ENCODE peak calls at places on chromosomes 6 and 20, in four cellular contexts. One of them, this sample, is unnamed. For H3K4me1, the result is how much of the 10 kb centered on the place peaks cover.

GRCh38 chr20:2332711-2333110 is 36.9 kb downstream of the TGM3 start:
- DNase-seq in HepG2: no peak
- DNase-seq in H1: no peak
- DNase-seq in GM12878: no peak
- DNase-seq in this sample: no peak

GRCh38 chr6:163490826-163491577 is 76.5 kb downstream of the QKI start:
- DNase-seq in H1: no peak
- DNase-seq in GM12878: no peak
- DNase-seq in HepG2: no peak
- DNase-seq in this sample: no peak

GRCh38 chr6:110769923-110770322 is 45.3 kb downstream of the CDK19 start:
- DNase-seq in H1: no peak
- DNase-seq in HepG2: no peak
- DNase-seq in GM12878: no peak
- DNase-seq in this sample: no peak

GRCh38 chr6:113162739-113163138 is 694.4 kb upstream of the MARCKS start:
- DNase-seq in H1: no peak
- DNase-seq in GM12878: no peak
- DNase-seq in HepG2: no peak
- DNase-seq in this sample: no peak

GRCh38 chr6:142940487-142940886 is 4.5 kb downstream of the HIVEP2 start:
- DNase-seq in HepG2: no peak
- DNase-seq in GM12878: no peak
- DNase-seq in H1: no peak
- DNase-seq in this sample: peak

GRCh38 chr20:5402903-5403531 is 86.3 kb upstream of the PROKR2 start:
- DNase-seq in HepG2: peak
- DNase-seq in GM12878: no peak
- DNase-seq in H1: peak
- DNase-seq in this sample: peak

GRCh38 chr20:50558483-50558925 is 48.3 kb downstream of the PTPN1 start:
- DNase-seq in GM12878: no peak
- DNase-seq in HepG2: no peak
- DNase-seq in H1: no peak
- DNase-seq in this sample: peak

GRCh38 chr6:128807577-128807976 is 75.4 kb upstream of the LAMA2 start:
- DNase-seq in HepG2: peak
- DNase-seq in GM12878: no peak
- DNase-seq in H1: no peak
- DNase-seq in this sample: no peak

GRCh38 chr6:90220273-90220672 is 76.4 kb downstream of the BACH2 start:
- DNase-seq in HepG2: no peak
- DNase-seq in GM12878: no peak
- DNase-seq in H1: no peak
- DNase-seq in this sample: no peak

GRCh38 chr6:86107985-86108384 is 465.3 kb upstream of the SYNCRIP start:
- DNase-seq in GM12878: no peak
- DNase-seq in H1: no peak
- DNase-seq in HepG2: no peak
- DNase-seq in this sample: no peak

GRCh38 chr20:39004508-39004907 is 42.4 kb downstream of the DHX35 start:
- DNase-seq in H1: no peak
- DNase-seq in HepG2: no peak
- DNase-seq in GM12878: no peak
- DNase-seq in this sample: no peak

GRCh38 chr20:53578492-53579222 is 15.0 kb downstream of the ZNF217 start:
- DNase-seq in HepG2: peak
- DNase-seq in H1: no peak
- DNase-seq in GM12878: peak
- DNase-seq in this sample: peak

GRCh38 chr6:170092826-170093225 is 198.1 kb downstream of the DLL1 start:
- DNase-seq in HepG2: no peak
- DNase-seq in H1: no peak
- DNase-seq in GM12878: no peak
- DNase-seq in this sample: no peak

GRCh38 chr20:25629816-25630499 is 6.1 kb upstream of the NANP start:
- DNase-seq in GM12878: no peak
- DNase-seq in HepG2: no peak
- DNase-seq in H1: no peak
- DNase-seq in this sample: no peak

GRCh38 chr6:169807219-169807618 is 55.8 kb downstream of the ERMARD start:
- DNase-seq in GM12878: no peak
- DNase-seq in H1: no peak
- DNase-seq in HepG2: no peak
- DNase-seq in this sample: no peak

GRCh38 chr20:46934746-46935283 is 40.2 kb downstream of the EYA2 start:
- DNase-seq in H1: no peak
- DNase-seq in HepG2: no peak
- DNase-seq in GM12878: no peak
- DNase-seq in this sample: no peak

GRCh38 chr6:161922631-161923119 is 648.8 kb upstream of the AGPAT4 start:
- DNase-seq in HepG2: peak
- DNase-seq in H1: no peak
- DNase-seq in GM12878: no peak
- DNase-seq in this sample: peak

GRCh38 chr6:169162968-169163903 is 90.4 kb downstream of the THBS2 start:
- DNase-seq in HepG2: peak
- DNase-seq in H1: no peak
- DNase-seq in GM12878: no peak
- DNase-seq in this sample: no peak

GRCh38 chr6:582370-582769 is 74.5 kb downstream of the HUS1B start:
- DNase-seq in GM12878: no peak
- DNase-seq in HepG2: peak
- DNase-seq in H1: peak
- DNase-seq in this sample: no peak

GRCh38 chr6:51528556-51528955 is 558.9 kb downstream of the PKHD1 start:
- DNase-seq in H1: no peak
- DNase-seq in GM12878: no peak
- DNase-seq in HepG2: no peak
- DNase-seq in this sample: no peak

GRCh38 chr6:121823437-121823851 is 388.0 kb downstream of the GJA1 start:
- DNase-seq in H1: no peak
- DNase-seq in HepG2: no peak
- DNase-seq in GM12878: no peak
- DNase-seq in this sample: no peak

GRCh38 chr6:170253226-170253909 is 37.5 kb downstream of the DLL1 start:
- DNase-seq in HepG2: no peak
- DNase-seq in GM12878: no peak
- DNase-seq in H1: no peak
- DNase-seq in this sample: no peak

GRCh38 chr20:4957187-4957586 is 44.1 kb downstream of the SLC23A2 start:
- DNase-seq in H1: no peak
- DNase-seq in HepG2: no peak
- DNase-seq in GM12878: no peak
- DNase-seq in this sample: no peak

GRCh38 chr20:53706511-53707031 is 112.9 kb upstream of the ZNF217 start:
- DNase-seq in GM12878: peak
- DNase-seq in HepG2: no peak
- DNase-seq in H1: no peak
- DNase-seq in this sample: no peak

GRCh38 chr6:105781248-105781647 is 304.9 kb upstream of the PRDM1 start:
- DNase-seq in HepG2: no peak
- DNase-seq in GM12878: no peak
- DNase-seq in H1: no peak
- DNase-seq in this sample: peak
- TF ChIP-seq HDAC6 in HepG2: no peak
- TF ChIP-seq HDAC6 in GM12878: no peak
- TF ChIP-seq HDAC6 in H1: no peak
- TF ChIP-seq HDAC6 in this sample: no peak

GRCh38 chr6:138115191-138115590 is 8.0 kb upstream of the PERP start:
- DNase-seq in GM12878: no peak
- DNase-seq in HepG2: no peak
- DNase-seq in H1: no peak
- DNase-seq in this sample: no peak
- TF ChIP-seq USF2 in GM12878: no peak
- TF ChIP-seq USF2 in HepG2: no peak
- TF ChIP-seq USF2 in H1: no peak
- TF ChIP-seq USF2 in this sample: no peak

GRCh38 chr20:31695849-31696804 is 26.5 kb downstream of the BCL2L1 start:
- DNase-seq in GM12878: no peak
- DNase-seq in H1: no peak
- DNase-seq in HepG2: peak
- DNase-seq in this sample: no peak
- H3K4me1 ChIP-seq in GM12878: under half
- H3K4me1 ChIP-seq in H1: under half
- H3K4me1 ChIP-seq in HepG2: half or more
- H3K4me1 ChIP-seq in this sample: half or more

DNA sequence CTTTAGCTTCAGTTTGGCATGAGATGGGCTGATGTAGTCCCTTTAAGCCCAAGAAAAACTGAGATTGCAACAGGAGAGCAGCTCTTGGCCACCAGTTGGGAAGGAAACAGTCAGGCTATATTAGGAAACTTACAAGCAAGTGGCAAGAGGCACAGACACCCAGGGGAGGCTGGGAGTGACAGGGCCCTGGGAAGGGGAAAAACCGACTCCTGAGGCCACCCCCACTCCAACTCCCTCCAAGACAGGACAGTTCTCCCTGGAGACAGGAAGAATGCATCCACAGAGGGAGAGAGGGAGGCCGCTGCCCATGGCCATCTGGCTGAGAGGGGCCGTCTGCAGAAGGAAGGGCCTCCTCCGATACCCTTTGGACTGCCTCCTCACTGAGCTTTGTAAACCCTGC is 20.5 kb downstream of the JPH2 start:
- DNase-seq in H1: no peak
- DNase-seq in HepG2: no peak
- DNase-seq in GM12878: no peak
- DNase-seq in this sample: no peak
- TF ChIP-seq HDAC6 in H1: no peak
- TF ChIP-seq HDAC6 in HepG2: no peak
- TF ChIP-seq HDAC6 in GM12878: no peak
- TF ChIP-seq HDAC6 in this sample: no peak

DNA sequence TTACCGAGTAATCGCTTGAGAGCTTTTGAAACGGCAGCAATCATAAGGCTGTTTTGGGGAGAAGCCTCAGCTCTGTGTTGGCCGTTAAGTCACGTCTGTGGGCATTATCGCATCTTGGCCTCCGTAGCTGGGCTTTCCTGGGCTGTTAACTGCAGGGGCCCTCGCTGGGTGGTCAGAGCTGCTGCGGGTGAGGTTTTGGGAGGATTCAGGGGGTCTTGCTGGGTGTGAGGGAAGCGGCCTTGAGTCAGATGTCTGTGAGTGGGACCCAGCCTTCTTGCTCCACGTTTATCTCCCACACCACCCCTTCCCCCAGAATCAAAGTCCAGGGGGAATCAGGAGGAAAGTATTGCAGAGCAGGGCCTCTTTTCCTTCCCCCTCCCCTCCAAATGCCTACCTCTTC is 3.2 kb upstream of the APCDD1L start:
- DNase-seq in GM12878: no peak
- DNase-seq in HepG2: no peak
- DNase-seq in H1: no peak
- DNase-seq in this sample: no peak
- TF ChIP-seq USF2 in GM12878: no peak
- TF ChIP-seq USF2 in HepG2: no peak
- TF ChIP-seq USF2 in H1: no peak
- TF ChIP-seq USF2 in this sample: no peak

DNA sequence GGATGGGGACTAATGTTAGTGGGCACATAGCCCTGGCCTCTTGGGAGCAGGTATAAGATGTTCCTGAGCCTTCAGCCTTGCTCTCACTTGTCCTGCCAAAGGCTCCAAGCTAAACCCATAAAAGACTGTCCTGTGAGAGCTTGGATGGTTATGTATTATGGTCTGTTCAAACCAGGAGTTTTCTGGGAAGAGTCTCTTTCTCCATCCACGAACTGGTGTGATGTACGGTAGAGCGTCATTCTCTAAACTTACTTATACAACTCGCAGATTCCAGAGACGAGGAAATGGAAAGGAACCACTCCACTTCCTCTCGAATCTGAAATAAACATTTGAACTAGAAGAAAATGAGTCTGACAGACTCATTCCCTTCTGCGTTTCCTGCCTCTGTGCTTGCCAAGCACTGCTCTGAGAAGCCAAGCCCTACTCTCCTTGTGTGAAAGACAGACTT is 5.3 kb downstream of the SOBP start:
- DNase-seq in HepG2: no peak
- DNase-seq in H1: no peak
- DNase-seq in GM12878: no peak
- DNase-seq in this sample: no peak
- H3K4me1 ChIP-seq in HepG2: half or more
- H3K4me1 ChIP-seq in H1: under half
- H3K4me1 ChIP-seq in GM12878: under half
- H3K4me1 ChIP-seq in this sample: under half

GRCh38 chr20:58133020-58133419 is 95.4 kb downstream of the ANKRD60 start:
- DNase-seq in GM12878: no peak
- DNase-seq in H1: peak
- DNase-seq in HepG2: no peak
- DNase-seq in this sample: no peak
- TF ChIP-seq HDAC6 in GM12878: no peak
- TF ChIP-seq HDAC6 in H1: no peak
- TF ChIP-seq HDAC6 in HepG2: no peak
- TF ChIP-seq HDAC6 in this sample: no peak

GRCh38 chr6:160387887-160388286 is 39.7 kb downstream of the SLC22A3 start:
- DNase-seq in HepG2: no peak
- DNase-seq in H1: no peak
- DNase-seq in GM12878: no peak
- DNase-seq in this sample: no peak

GRCh38 chr6:160382946-160383345 is 34.8 kb downstream of the SLC22A3 start:
- DNase-seq in H1: no peak
- DNase-seq in HepG2: no peak
- DNase-seq in GM12878: no peak
- DNase-seq in this sample: no peak

GRCh38 chr6:160391419-160392116 is 43.4 kb downstream of the SLC22A3 start:
- DNase-seq in GM12878: no peak
- DNase-seq in HepG2: peak
- DNase-seq in H1: no peak
- DNase-seq in this sample: no peak

GRCh38 chr6:160388922-160389321 is 40.7 kb downstream of the SLC22A3 start:
- DNase-seq in H1: no peak
- DNase-seq in GM12878: no peak
- DNase-seq in HepG2: no peak
- DNase-seq in this sample: no peak

GRCh38 chr6:160386869-160387518 is 38.8 kb downstream of the SLC22A3 start:
- DNase-seq in HepG2: no peak
- DNase-seq in GM12878: no peak
- DNase-seq in H1: no peak
- DNase-seq in this sample: no peak
- TF ChIP-seq USF2 in HepG2: no peak
- TF ChIP-seq USF2 in GM12878: no peak
- TF ChIP-seq USF2 in H1: no peak
- TF ChIP-seq USF2 in this sample: no peak

This sample was measured in K562.